ENCODE peak calls at places on chromosomes 16 and 17, in six cellular contexts. K is neural crest cell, C is SW 1271, X is psoas muscle, Y is glutamatergic neuron, W is fibroblast of lung. Z is an unnamed sample.

GRCh38 chr17:81491193-81491592 is 21.4 kb downstream of the ACTG1 start:
- DNase-seq in K (no peak), C (no peak), X (no peak), Y (no peak), W (no peak), Z (peak)

GRCh38 chr17:69302682-69303081 is 24.3 kb downstream of the ABCA5 start:
- DNase-seq in K (no peak), C (no peak), X (no peak), Y (no peak), W (no peak), Z (no peak)

GRCh38 chr16:67509016-67509415 is 19.6 kb upstream of the RIPOR1 start:
- DNase-seq in K (no peak), C (no peak), X (no peak), Y (no peak), W (no peak), Z (no peak)

GRCh38 chr17:35238817-35239216 is 4.1 kb upstream of the SLFN5 start:
- DNase-seq in K (no peak), C (no peak), X (no peak), Y (no peak), W (peak), Z (no peak)

GRCh38 chr17:5587431-5588032 is 3.2 kb upstream of the NLRP1 start:
- DNase-seq in K (peak), C (peak), X (no peak), Y (no peak), W (peak), Z (peak)

GRCh38 chr17:8073627-8074485 is 13.7 kb downstream of the ALOX12B start:
- DNase-seq in K (peak), C (peak), X (peak), Y (peak), W (peak), Z (peak)

GRCh38 chr16:11152205-11152604 is 103.8 kb downstream of the SOCS1 start:
- DNase-seq in K (no peak), C (no peak), X (no peak), Y (peak), W (no peak), Z (peak)

GRCh38 chr16:71297252-71297651 is 8.1 kb upstream of the CMTR2 start:
- DNase-seq in K (no peak), C (no peak), X (no peak), Y (no peak), W (no peak), Z (no peak)

GRCh38 chr16:88773812-88774291 is 11.2 kb downstream of the PIEZO1 start:
- DNase-seq in K (no peak), C (peak), X (peak), Y (peak), W (peak), Z (peak)

GRCh38 chr17:2262146-2262587 is 41.4 kb downstream of the SMG6 start:
- DNase-seq in K (no peak), C (no peak), X (no peak), Y (no peak), W (peak), Z (no peak)

GRCh38 chr17:41649923-41650519 is 25.6 kb upstream of the KRT17 start:
- DNase-seq in K (no peak), C (no peak), X (no peak), Y (no peak), W (no peak), Z (no peak)

GRCh38 chr17:74037320-74037719 is 166.2 kb upstream of the RPL38 start:
- DNase-seq in K (no peak), C (no peak), X (no peak), Y (no peak), W (peak), Z (peak)

GRCh38 chr17:6599364-6599763 is 41.1 kb downstream of the KIAA0753 start:
- DNase-seq in K (no peak), C (no peak), X (no peak), Y (no peak), W (no peak), Z (no peak)

GRCh38 chr17:80379348-80379747 is 35.6 kb upstream of the ENDOV start:
- DNase-seq in K (no peak), C (no peak), X (no peak), Y (no peak), W (no peak), Z (no peak)

Z was measured in WERI-Rb-1.